ENCODE peak calls at places on chromosomes 1 and 21, in four cellular contexts. J, N, C and M are unnamed samples.

GRCh38 chr1:196677781-196678509 is 26.1 kb downstream of the CFH start:
- DNase-seq in J (no peak), N (peak; percentile 36), C (no peak), M (peak; percentile 44)

GRCh38 chr1:38570576-38570975 is 289.0 kb downstream of the RRAGC start:
- DNase-seq in J (no peak), N (no peak), C (no peak), M (no peak)

GRCh38 chr1:177620636-177621190 is 349.1 kb downstream of the SEC16B start:
- DNase-seq in J (no peak), N (peak; percentile 14), C (no peak), M (peak; percentile 14)

GRCh38 chr1:15153842-15154479 is 414 bp downstream of the TMEM51 start:
- DNase-seq in J (peak; percentile 75), N (peak; percentile 41), C (peak; percentile 46), M (no peak)

GRCh38 chr1:63487336-63488065 is 35.5 kb downstream of the ITGB3BP start:
- DNase-seq in J (no peak), N (peak; percentile 67), C (no peak), M (peak; percentile 25)

GRCh38 chr1:207076181-207076949 is 12.3 kb upstream of the C4BPB start:
- DNase-seq in J (no peak), N (peak; percentile 43), C (no peak), M (no peak)

GRCh38 chr21:35648512-35648911 is 411.8 kb downstream of the SETD4 start:
- DNase-seq in J (no peak), N (no peak), C (no peak), M (no peak)

GRCh38 chr1:70896224-70896623 is 151.4 kb downstream of the PTGER3 start:
- DNase-seq in J (no peak), N (peak; percentile 8), C (no peak), M (no peak)

GRCh38 chr1:17045623-17046022 is 8.2 kb downstream of the SDHB start:
- DNase-seq in J (no peak), N (no peak), C (no peak), M (no peak)

GRCh38 chr1:162166934-162167615 is 97.6 kb downstream of the NOS1AP start:
- DNase-seq in J (no peak), N (no peak), C (no peak), M (no peak)

GRCh38 chr1:30694248-30695175 is 28.9 kb downstream of the MATN1 start:
- DNase-seq in J (no peak), N (no peak), C (no peak), M (no peak)

GRCh38 chr1:242205622-242206489 is 207.0 kb upstream of the MAP1LC3C start:
- DNase-seq in J (no peak), N (no peak), C (no peak), M (no peak)

GRCh38 chr1:205939690-205940330 is 3.4 kb downstream of the SLC26A9 start:
- DNase-seq in J (peak; percentile 64), N (no peak), C (peak; percentile 10), M (no peak)